ENCODE peak calls at places on chromosomes 16 and 17, in nine cellular contexts. R, X, O, H, P, L, B, E and T are unnamed samples.

GRCh38 chr17:69175812-69176517 is 34.3 kb upstream of the ABCA6 start:
- DNase-seq in P (no peak), E (no peak), H (no peak), X (no peak), R (no peak), L (peak), B (no peak), O (peak), T (no peak)

GRCh38 chr16:1612320-1613111 is at the start of gene CRAMP1:
- DNase-seq in X (peak), H (no peak), E (peak), P (no peak), R (peak), O (no peak), L (peak), B (no peak), T (peak)

GRCh38 chr16:78593352-78593751 is 493.9 kb downstream of the WWOX start:
- DNase-seq in P (no peak), H (no peak), O (no peak), E (no peak), R (no peak), L (no peak), X (no peak), B (no peak), T (no peak)

GRCh38 chr17:50268040-50268439 is 6.2 kb upstream of the TMEM92 start:
- DNase-seq in B (no peak), P (no peak), H (peak), L (no peak), R (no peak), X (no peak), O (no peak), E (no peak), T (no peak)

GRCh38 chr17:3009411-3009920 is 53.9 kb downstream of the OR1D5 start:
- DNase-seq in L (no peak), P (no peak), O (no peak), E (no peak), B (no peak), X (no peak), R (no peak), H (peak), T (no peak)

GRCh38 chr17:39223907-39224777 is 1.6 kb downstream of the STAC2 start:
- DNase-seq in P (no peak), B (no peak), H (no peak), X (no peak), L (no peak), O (no peak), E (peak), R (no peak), T (no peak)

GRCh38 chr17:43970366-43970765 is 16.6 kb upstream of the PYY start:
- DNase-seq in X (no peak), E (no peak), P (no peak), R (no peak), L (no peak), H (no peak), O (no peak), B (no peak), T (no peak)

GRCh38 chr16:47037396-47037745 is 63.9 kb upstream of the DNAJA2 start:
- DNase-seq in O (no peak), R (peak), P (no peak), X (no peak), L (no peak), B (no peak), E (no peak), H (peak), T (peak)

GRCh38 chr17:43416998-43417891 is 18.5 kb downstream of the ARL4D start:
- DNase-seq in X (no peak), P (no peak), R (no peak), B (no peak), L (peak), H (peak), E (peak), O (no peak), T (no peak)

GRCh38 chr17:12736526-12736925 is 52.8 kb upstream of the ARHGAP44 start:
- DNase-seq in B (no peak), H (no peak), P (no peak), X (no peak), O (no peak), R (no peak), L (no peak), E (no peak), T (no peak)

GRCh38 chr17:6868579-6868978 is 37.0 kb upstream of the TEKT1 start:
- DNase-seq in H (no peak), L (no peak), R (no peak), B (no peak), X (no peak), O (no peak), P (no peak), E (no peak), T (no peak)

GRCh38 chr16:2428051-2428786 is 1.0 kb upstream of the CCNF start:
- DNase-seq in P (no peak), X (no peak), H (no peak), E (peak), L (peak), R (peak), O (no peak), B (no peak), T (peak)

GRCh38 chr16:19131809-19132777 is 18.3 kb downstream of the ITPRIPL2 start:
- DNase-seq in X (no peak), L (peak), B (no peak), P (no peak), R (no peak), O (no peak), H (no peak), E (no peak), T (no peak)

GRCh38 chr16:66367968-66368891 is 1.7 kb downstream of the CDH5 start:
- DNase-seq in P (no peak), B (no peak), H (peak), E (no peak), L (peak), X (no peak), O (no peak), R (no peak), T (no peak)

GRCh38 chr17:60887607-60888028 is 210.0 kb downstream of the BCAS3 start:
- DNase-seq in E (no peak), P (no peak), L (no peak), B (no peak), H (no peak), O (no peak), R (no peak), X (no peak), T (no peak)

GRCh38 chr16:15949210-15950166 is at the start of gene ABCC1:
- DNase-seq in B (peak), L (no peak), P (peak), X (peak), E (peak), R (peak), H (peak), O (no peak), T (peak)

GRCh38 chr17:51487947-51488346 is 227.6 kb downstream of the UTP18 start:
- DNase-seq in H (no peak), L (peak), X (no peak), R (peak), O (no peak), E (no peak), B (peak), P (no peak), T (peak)

GRCh38 chr17:7222093-7222971 is 2.6 kb downstream of the ACADVL start:
- DNase-seq in O (no peak), R (no peak), L (no peak), H (no peak), X (no peak), P (no peak), E (no peak), B (no peak), T (no peak)

GRCh38 chr16:80023865-80024264 is 423.3 kb upstream of the MAF start:
- DNase-seq in L (peak), P (no peak), H (no peak), E (no peak), B (no peak), X (no peak), O (peak), R (no peak), T (no peak)

DNA sequence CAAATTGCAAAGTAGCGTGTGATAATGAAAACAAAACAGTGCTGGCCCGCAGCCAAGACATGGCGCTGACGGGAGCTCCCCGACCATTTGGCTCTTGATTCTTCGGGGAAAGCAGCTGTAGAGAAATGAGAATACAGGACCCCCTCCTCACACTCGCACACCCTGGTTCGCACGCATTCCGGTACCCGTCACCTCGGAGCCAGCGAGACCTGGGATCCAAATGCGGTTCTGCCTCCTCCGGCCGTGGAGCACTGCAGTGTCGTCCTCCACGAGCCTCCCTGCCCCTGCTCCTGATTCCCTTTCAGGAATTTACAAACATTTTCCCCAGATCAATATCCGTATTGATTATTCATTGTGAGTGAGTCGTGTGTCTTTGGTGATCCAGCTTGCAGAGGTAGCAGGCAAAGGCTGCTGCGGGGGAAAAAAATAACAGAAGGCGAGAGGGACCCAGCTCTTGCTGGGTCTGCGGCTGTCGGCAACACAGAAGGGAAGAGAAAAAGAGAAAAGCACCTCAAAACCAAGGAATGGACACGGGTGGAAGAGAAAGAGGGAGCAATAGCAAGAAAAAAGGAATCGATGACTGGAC is 184.1 kb upstream of the ZFHX3 start:
- DNase-seq in B (no peak), O (no peak), P (no peak), R (no peak), H (no peak), L (peak), E (peak), X (no peak), T (peak)
- H3K4me3 ChIP-seq in B (no peak), O (peak), P (no peak), R (no peak), H (no peak), L (peak), E (no peak), X (no peak), T (peak)

DNA sequence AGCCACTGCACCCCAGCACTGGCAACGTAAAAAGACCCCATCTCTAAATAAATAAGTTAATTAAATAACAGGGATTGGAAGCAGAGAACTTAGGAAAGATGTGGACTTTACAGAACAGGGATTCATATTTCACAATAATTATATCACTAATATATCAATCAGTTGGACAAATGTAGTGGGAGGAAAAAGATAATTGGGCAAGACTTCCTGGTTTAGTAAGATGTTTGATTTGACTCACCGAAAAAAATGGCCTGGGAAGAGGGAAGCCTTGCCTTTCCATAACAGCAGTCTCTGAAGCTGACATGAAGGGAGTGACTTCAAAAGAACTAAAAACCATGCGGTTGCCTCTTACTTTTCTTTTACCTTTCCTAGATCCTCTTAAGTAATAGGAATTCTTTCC is 15.2 kb upstream of the C17orf78 start:
- DNase-seq in H (no peak), P (no peak), E (no peak), O (no peak), X (no peak), L (peak), B (no peak), R (no peak), T (no peak)
- H3K4me3 ChIP-seq in H (no peak), P (no peak), E (no peak), O (no peak), X (no peak), L (no peak), B (no peak), R (no peak), T (no peak)

DNA sequence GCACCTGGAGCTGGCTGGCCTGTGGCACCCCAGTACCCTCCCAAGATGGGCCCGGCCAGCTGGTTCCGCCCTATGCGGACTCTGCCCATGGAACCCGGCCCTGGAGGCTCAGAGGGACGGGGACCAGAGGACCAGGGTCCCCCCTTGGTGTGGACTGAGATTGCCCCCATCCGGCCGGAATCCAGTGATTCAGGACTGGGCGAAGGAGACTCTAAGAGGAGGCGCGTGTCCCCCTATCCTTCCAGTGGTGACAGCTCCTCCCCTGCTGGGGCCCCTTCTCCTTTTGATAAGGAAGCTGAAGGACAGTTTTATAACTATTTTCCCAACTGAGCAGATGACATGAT is 12.0 kb downstream of the TBX21 start:
- DNase-seq in X (no peak), O (no peak), P (no peak), R (no peak), L (no peak), H (no peak), E (no peak), B (no peak), T (no peak)
- H3K4me3 ChIP-seq in X (no peak), O (no peak), P (no peak), R (no peak), L (no peak), H (no peak), E (no peak), B (no peak), T (no peak)

DNA sequence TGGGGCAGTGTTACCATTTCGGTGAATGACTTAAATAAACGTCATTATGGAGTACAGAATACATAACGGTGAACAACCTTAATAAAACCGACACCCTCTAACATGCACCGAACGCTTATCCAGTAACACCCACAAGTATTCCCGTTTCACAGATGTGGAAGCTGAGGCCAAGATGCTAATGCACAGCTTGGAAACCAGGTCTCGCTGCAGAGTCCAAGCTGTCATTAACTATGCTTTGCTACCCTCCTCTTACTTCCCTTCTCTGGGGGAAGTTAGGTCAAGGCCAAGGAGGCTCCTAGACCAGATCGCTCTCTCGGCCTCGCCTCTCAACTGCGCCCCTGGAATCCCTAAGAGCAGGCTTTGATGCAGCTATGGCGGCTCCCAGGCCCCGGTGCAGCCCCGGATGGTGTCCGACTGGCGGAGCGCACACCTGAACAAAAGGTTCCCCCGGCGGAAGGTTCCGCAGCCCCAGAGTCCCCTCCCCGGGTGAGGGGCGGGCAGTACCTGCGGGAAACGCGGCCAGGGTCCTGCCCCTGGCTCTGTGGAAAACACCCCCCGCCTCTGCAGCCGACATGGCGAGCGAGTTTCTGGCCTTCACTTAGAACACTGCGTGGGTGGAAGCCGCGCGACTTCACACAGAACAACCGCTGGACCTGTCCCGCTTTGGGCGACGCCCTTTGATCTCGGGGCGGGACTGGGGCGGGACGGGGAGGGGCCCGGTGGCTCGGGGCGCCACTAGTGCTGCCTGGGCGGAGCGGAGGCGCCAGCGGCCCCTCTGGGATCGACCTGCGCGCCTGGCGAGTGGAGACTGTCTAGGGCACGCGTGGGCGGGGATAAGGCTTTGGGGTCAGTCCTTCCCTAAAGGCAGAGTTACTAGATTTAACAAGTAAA is at the start of gene CPPED1:
- DNase-seq in R (peak), E (peak), P (peak), X (peak), O (peak), L (peak), B (peak), H (peak), T (peak)
- H3K4me3 ChIP-seq in R (peak), E (peak), P (peak), X (peak), O (peak), L (peak), B (peak), H (peak), T (peak)

GRCh38 chr17:79482719-79483118 is 128.1 kb downstream of the RBFOX3 start:
- DNase-seq in O (no peak), B (no peak), H (no peak), X (no peak), L (no peak), P (no peak), E (no peak), R (no peak), T (no peak)
- H3K4me3 ChIP-seq in O (no peak), B (no peak), H (no peak), X (no peak), L (no peak), P (no peak), E (no peak), R (no peak), T (no peak)

DNA sequence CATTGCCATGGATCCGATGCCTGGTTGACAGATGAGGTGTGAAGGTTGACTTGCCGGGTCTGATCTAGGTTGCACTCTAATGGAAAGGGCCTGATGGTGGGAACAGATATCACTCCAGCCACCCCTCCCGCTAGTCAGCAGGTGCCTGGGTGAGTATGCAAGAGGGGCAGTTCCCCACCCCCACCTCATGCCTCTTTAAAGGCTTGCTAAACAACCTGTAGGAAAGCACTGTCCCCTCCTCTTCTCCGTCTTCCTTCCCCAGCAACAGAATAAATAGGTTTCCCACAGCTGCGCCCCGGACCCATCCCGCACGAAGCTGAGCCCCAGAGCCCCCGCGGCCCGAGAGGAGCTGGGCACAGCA is 746 bp upstream of the TMEM132E start:
- DNase-seq in L (no peak), X (no peak), P (no peak), E (no peak), O (no peak), H (no peak), B (no peak), R (no peak), T (no peak)
- H3K4me3 ChIP-seq in L (no peak), X (peak), P (no peak), E (no peak), O (no peak), H (peak), B (no peak), R (no peak), T (peak)

GRCh38 chr17:79801156-79802038 is 4.5 kb upstream of the CBX8 start:
- DNase-seq in P (no peak), X (no peak), O (no peak), B (no peak), L (no peak), E (no peak), H (no peak), R (no peak), T (no peak)
- H3K4me3 ChIP-seq in P (no peak), X (no peak), O (no peak), B (no peak), L (no peak), E (no peak), H (no peak), R (peak), T (no peak)

GRCh38 chr17:78788451-78788850 is 6.4 kb upstream of the CYTH1 start:
- DNase-seq in E (peak), P (no peak), X (no peak), B (no peak), H (peak), R (no peak), O (no peak), L (no peak), T (no peak)
- H3K4me3 ChIP-seq in E (no peak), P (no peak), X (no peak), B (no peak), H (no peak), R (no peak), O (no peak), L (no peak), T (no peak)